ENCODE peak calls at places on chromosomes 7 and 10, in ten cellular contexts. One of them, this sample, is unnamed.

GRCh38 chr7:103940382-103941268 is 48.8 kb downstream of the RELN start:
- DNase-seq in tibial nerve: no peak
- DNase-seq in fibroblast of mammary gland: no peak
- DNase-seq in RWPE2: no peak
- DNase-seq in MM.1S: no peak
- DNase-seq in CD8-positive, alpha-beta T cell: no peak
- DNase-seq in sigmoid colon: no peak
- DNase-seq in AG04450: no peak
- DNase-seq in GM06990: no peak
- DNase-seq in bronchial epithelial cell: no peak
- DNase-seq in this sample: no peak

GRCh38 chr10:104441601-104442000 is 88.0 kb downstream of the CFAP58 start:
- DNase-seq in tibial nerve: no peak
- DNase-seq in bronchial epithelial cell: peak; percentile 83
- DNase-seq in GM06990: no peak
- DNase-seq in sigmoid colon: no peak
- DNase-seq in AG04450: peak; percentile 68
- DNase-seq in RWPE2: no peak
- DNase-seq in CD8-positive, alpha-beta T cell: no peak
- DNase-seq in fibroblast of mammary gland: peak; percentile 98
- DNase-seq in MM.1S: no peak
- DNase-seq in this sample: no peak

GRCh38 chr10:22599048-22599561 is 115.3 kb downstream of the PIP4K2A start:
- DNase-seq in sigmoid colon: no peak
- DNase-seq in fibroblast of mammary gland: peak; percentile 81
- DNase-seq in RWPE2: no peak
- DNase-seq in MM.1S: no peak
- DNase-seq in AG04450: peak; percentile 41
- DNase-seq in bronchial epithelial cell: peak; percentile 74
- DNase-seq in CD8-positive, alpha-beta T cell: no peak
- DNase-seq in GM06990: no peak
- DNase-seq in tibial nerve: no peak
- DNase-seq in this sample: no peak

GRCh38 chr10:74419491-74420466 is 268.8 kb downstream of the ADK start:
- DNase-seq in fibroblast of mammary gland: peak; percentile 43
- DNase-seq in AG04450: no peak
- DNase-seq in GM06990: peak; percentile 46
- DNase-seq in MM.1S: peak; percentile 36
- DNase-seq in sigmoid colon: no peak
- DNase-seq in CD8-positive, alpha-beta T cell: no peak
- DNase-seq in bronchial epithelial cell: peak; percentile 25
- DNase-seq in RWPE2: no peak
- DNase-seq in tibial nerve: no peak
- DNase-seq in this sample: peak; percentile 2

GRCh38 chr7:100829150-100829716 is 1.9 kb upstream of the EPHB4 start:
- DNase-seq in tibial nerve: no peak
- DNase-seq in sigmoid colon: no peak
- DNase-seq in AG04450: no peak
- DNase-seq in CD8-positive, alpha-beta T cell: no peak
- DNase-seq in MM.1S: no peak
- DNase-seq in fibroblast of mammary gland: no peak
- DNase-seq in bronchial epithelial cell: no peak
- DNase-seq in RWPE2: no peak
- DNase-seq in GM06990: no peak
- DNase-seq in this sample: no peak

GRCh38 chr10:86706401-86706841 is 38.1 kb downstream of the LDB3 start:
- DNase-seq in fibroblast of mammary gland: no peak
- DNase-seq in MM.1S: no peak
- DNase-seq in sigmoid colon: peak; percentile 59
- DNase-seq in GM06990: no peak
- DNase-seq in RWPE2: peak; percentile 47
- DNase-seq in bronchial epithelial cell: no peak
- DNase-seq in AG04450: no peak
- DNase-seq in CD8-positive, alpha-beta T cell: no peak
- DNase-seq in tibial nerve: no peak
- DNase-seq in this sample: no peak

GRCh38 chr10:25338271-25338670 is 163.5 kb downstream of the GPR158 start:
- DNase-seq in RWPE2: no peak
- DNase-seq in sigmoid colon: no peak
- DNase-seq in tibial nerve: no peak
- DNase-seq in CD8-positive, alpha-beta T cell: no peak
- DNase-seq in fibroblast of mammary gland: no peak
- DNase-seq in bronchial epithelial cell: no peak
- DNase-seq in MM.1S: no peak
- DNase-seq in GM06990: no peak
- DNase-seq in AG04450: no peak
- DNase-seq in this sample: no peak

GRCh38 chr10:62817763-62818425 is 1.7 kb upstream of the EGR2 start:
- DNase-seq in CD8-positive, alpha-beta T cell: peak; percentile 77
- DNase-seq in MM.1S: peak; percentile 77
- DNase-seq in bronchial epithelial cell: peak; percentile 29
- DNase-seq in GM06990: peak; percentile 88
- DNase-seq in sigmoid colon: peak; percentile 81
- DNase-seq in AG04450: no peak
- DNase-seq in RWPE2: peak; percentile 65
- DNase-seq in fibroblast of mammary gland: peak; percentile 60
- DNase-seq in tibial nerve: peak; percentile 43
- DNase-seq in this sample: no peak

DNA sequence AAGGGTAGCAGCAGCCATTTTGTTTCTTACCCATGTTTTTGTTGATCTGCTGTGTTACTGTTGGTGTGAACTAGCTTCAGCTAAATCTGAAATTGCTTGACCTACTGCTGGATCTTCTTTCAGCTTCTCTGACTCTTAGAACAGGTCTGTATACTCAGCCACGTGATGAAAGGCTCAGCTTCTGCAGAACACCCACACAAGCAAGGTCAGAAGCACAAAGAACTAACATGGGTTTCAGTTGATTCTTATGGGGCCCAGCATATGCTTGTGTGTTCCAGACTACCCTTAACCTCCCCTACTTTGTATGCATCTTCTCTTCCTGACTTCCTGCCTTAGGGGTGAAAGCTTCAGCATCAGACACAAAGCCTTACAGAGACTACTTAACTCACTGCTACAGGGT is 186.8 kb downstream of the HGF start:
- DNase-seq in sigmoid colon: no peak
- DNase-seq in RWPE2: no peak
- DNase-seq in AG04450: no peak
- DNase-seq in bronchial epithelial cell: no peak
- DNase-seq in tibial nerve: no peak
- DNase-seq in GM06990: no peak
- DNase-seq in fibroblast of mammary gland: no peak
- DNase-seq in MM.1S: no peak
- DNase-seq in CD8-positive, alpha-beta T cell: no peak
- DNase-seq in this sample: no peak
- H3K4me3 ChIP-seq in sigmoid colon: no peak overlapping the region
- H3K4me3 ChIP-seq in RWPE2: no peak overlapping the region
- H3K4me3 ChIP-seq in AG04450: no peak overlapping the region
- H3K4me3 ChIP-seq in bronchial epithelial cell: no peak overlapping the region
- H3K4me3 ChIP-seq in tibial nerve: no peak overlapping the region
- H3K4me3 ChIP-seq in GM06990: no peak overlapping the region
- H3K4me3 ChIP-seq in fibroblast of mammary gland: no peak overlapping the region
- H3K4me3 ChIP-seq in MM.1S: no peak overlapping the region
- H3K4me3 ChIP-seq in CD8-positive, alpha-beta T cell: no peak overlapping the region
- H3K4me3 ChIP-seq in this sample: no peak overlapping the region

GRCh38 chr7:149241695-149242094 is 2.2 kb downstream of the ZNF212 start:
- DNase-seq in MM.1S: no peak
- DNase-seq in fibroblast of mammary gland: no peak
- DNase-seq in bronchial epithelial cell: no peak
- DNase-seq in RWPE2: no peak
- DNase-seq in CD8-positive, alpha-beta T cell: no peak
- DNase-seq in AG04450: no peak
- DNase-seq in tibial nerve: no peak
- DNase-seq in GM06990: no peak
- DNase-seq in sigmoid colon: no peak
- DNase-seq in this sample: no peak

GRCh38 chr7:149240637-149241036 is 1.2 kb downstream of the ZNF212 start:
- DNase-seq in CD8-positive, alpha-beta T cell: no peak
- DNase-seq in tibial nerve: no peak
- DNase-seq in MM.1S: no peak
- DNase-seq in sigmoid colon: no peak
- DNase-seq in bronchial epithelial cell: no peak
- DNase-seq in AG04450: no peak
- DNase-seq in fibroblast of mammary gland: no peak
- DNase-seq in GM06990: no peak
- DNase-seq in RWPE2: no peak
- DNase-seq in this sample: no peak

GRCh38 chr7:149238051-149238450 is 1.4 kb upstream of the ZNF212 start:
- DNase-seq in AG04450: no peak
- DNase-seq in bronchial epithelial cell: peak; percentile 91
- DNase-seq in tibial nerve: no peak
- DNase-seq in CD8-positive, alpha-beta T cell: no peak
- DNase-seq in GM06990: no peak
- DNase-seq in RWPE2: no peak
- DNase-seq in fibroblast of mammary gland: peak; percentile 59
- DNase-seq in MM.1S: no peak
- DNase-seq in sigmoid colon: no peak
- DNase-seq in this sample: no peak

GRCh38 chr7:149237502-149237901 is 1.9 kb upstream of the ZNF212 start:
- DNase-seq in GM06990: no peak
- DNase-seq in sigmoid colon: no peak
- DNase-seq in MM.1S: no peak
- DNase-seq in fibroblast of mammary gland: no peak
- DNase-seq in tibial nerve: no peak
- DNase-seq in bronchial epithelial cell: no peak
- DNase-seq in RWPE2: no peak
- DNase-seq in CD8-positive, alpha-beta T cell: no peak
- DNase-seq in AG04450: no peak
- DNase-seq in this sample: no peak

DNA sequence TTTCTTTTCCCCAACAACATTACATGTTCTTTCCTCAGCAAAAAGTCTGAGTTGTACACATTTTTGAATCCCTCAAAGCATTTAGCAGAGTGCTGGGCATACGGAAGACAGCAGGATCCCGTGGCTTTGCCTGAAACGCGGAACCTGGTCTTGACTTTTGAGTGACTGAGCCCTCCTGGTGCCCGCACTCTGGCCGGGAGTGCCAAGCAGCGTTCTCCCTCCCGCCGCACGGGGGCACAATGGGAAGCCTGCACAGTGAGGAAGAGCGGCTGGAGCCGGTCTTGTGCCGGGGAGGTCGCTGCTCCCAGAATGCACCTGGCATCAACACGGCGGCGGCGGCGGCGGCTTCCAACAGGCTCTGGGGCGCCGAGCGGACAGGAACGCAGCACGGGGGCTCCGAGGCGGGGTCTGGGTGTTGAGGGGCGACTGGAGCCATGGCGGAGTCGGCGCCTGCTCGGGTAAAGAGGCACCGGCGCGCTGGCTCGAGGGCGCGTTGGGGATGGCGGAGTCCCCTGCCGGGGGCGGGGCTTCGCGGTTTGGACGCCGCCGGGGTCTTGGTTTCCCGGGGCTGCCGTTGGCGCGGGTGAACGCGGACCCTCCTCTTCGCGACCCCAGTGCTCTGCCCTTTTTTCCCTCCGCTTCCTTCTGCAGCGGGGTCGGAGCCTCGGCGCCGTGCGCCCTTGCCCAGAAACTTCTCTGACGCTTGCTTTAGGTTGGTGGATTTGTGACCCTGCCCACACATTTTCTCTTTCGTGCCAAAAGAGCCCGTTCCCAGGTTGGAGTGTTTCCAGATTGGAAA is at the start of gene ZNF212:
- DNase-seq in CD8-positive, alpha-beta T cell: peak; percentile 92
- DNase-seq in GM06990: peak; percentile 86
- DNase-seq in bronchial epithelial cell: peak; percentile 81
- DNase-seq in RWPE2: peak; percentile 87
- DNase-seq in AG04450: peak; percentile 58
- DNase-seq in fibroblast of mammary gland: peak; percentile 82
- DNase-seq in MM.1S: peak; percentile 98
- DNase-seq in tibial nerve: peak; percentile 79
- DNase-seq in sigmoid colon: peak; percentile 92
- DNase-seq in this sample: peak; percentile 66
- TF ChIP-seq CTCF in CD8-positive, alpha-beta T cell: peak; percentile 85
- TF ChIP-seq CTCF in GM06990: peak; percentile 93
- TF ChIP-seq CTCF in bronchial epithelial cell: peak; percentile 89
- TF ChIP-seq CTCF in RWPE2: peak; percentile 98
- TF ChIP-seq CTCF in AG04450: peak; percentile 83
- TF ChIP-seq CTCF in fibroblast of mammary gland: peak; percentile 78
- TF ChIP-seq CTCF in MM.1S: peak; percentile 99
- TF ChIP-seq CTCF in tibial nerve: peak; percentile 87
- TF ChIP-seq CTCF in sigmoid colon: peak; percentile 74
- TF ChIP-seq CTCF in this sample: peak; percentile 83

DNA sequence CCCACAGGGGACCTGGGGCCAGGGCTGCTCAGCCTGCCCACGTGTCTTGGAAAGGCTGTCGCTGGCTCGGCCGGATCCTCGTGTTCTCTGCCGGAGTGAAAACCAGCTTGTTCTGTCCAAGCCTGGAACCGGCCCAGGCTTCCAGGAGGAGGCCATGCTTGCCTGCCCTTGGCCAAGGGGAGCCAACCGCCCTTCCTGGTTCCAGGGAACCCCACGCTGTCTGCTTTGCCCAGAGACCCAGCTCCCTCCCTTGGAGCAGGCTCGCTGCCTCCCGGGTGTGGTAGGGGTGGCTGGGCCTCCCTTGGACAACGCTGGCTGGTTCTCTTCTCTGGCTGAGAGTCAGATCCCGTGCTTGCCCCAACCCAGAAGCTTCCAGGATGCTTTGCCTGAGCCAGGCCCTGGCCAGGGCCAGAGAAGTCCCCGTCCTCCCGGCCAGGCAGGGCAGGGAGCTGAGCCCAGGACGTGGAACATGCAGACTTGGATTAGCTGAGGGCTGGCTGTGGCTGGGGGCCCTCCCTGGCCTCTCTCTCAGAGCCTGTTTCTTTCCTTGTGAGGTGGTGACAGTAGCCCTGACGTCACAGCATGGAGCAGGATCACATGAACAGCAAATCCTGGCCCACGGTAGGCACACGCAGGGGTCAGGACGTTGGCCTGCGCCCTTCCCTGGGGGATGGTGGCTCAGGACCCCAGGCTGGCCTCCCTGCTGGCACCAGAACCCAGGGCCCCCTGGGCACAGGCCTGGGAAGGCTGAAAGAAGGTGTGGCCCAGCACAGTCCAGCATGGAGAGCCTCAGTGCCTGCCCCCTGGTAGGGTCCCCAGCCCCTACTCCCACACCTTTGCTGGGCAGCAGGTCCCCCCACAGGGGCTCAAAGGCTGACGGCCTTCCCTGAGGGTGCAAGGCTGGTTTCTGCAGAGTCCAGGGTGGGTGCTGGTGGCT is 67.5 kb downstream of the PWWP2B start:
- DNase-seq in CD8-positive, alpha-beta T cell: no peak
- DNase-seq in fibroblast of mammary gland: peak; percentile 44
- DNase-seq in RWPE2: no peak
- DNase-seq in AG04450: no peak
- DNase-seq in tibial nerve: peak; percentile 83
- DNase-seq in bronchial epithelial cell: no peak
- DNase-seq in sigmoid colon: peak; percentile 98
- DNase-seq in GM06990: no peak
- DNase-seq in MM.1S: no peak
- DNase-seq in this sample: no peak
- H3K4me3 ChIP-seq in CD8-positive, alpha-beta T cell: no peak overlapping the region
- H3K4me3 ChIP-seq in fibroblast of mammary gland: no peak overlapping the region
- H3K4me3 ChIP-seq in RWPE2: no peak overlapping the region
- H3K4me3 ChIP-seq in AG04450: no peak overlapping the region
- H3K4me3 ChIP-seq in tibial nerve: no peak overlapping the region
- H3K4me3 ChIP-seq in bronchial epithelial cell: no peak overlapping the region
- H3K4me3 ChIP-seq in sigmoid colon: no peak overlapping the region
- H3K4me3 ChIP-seq in GM06990: no peak overlapping the region
- H3K4me3 ChIP-seq in MM.1S: no peak overlapping the region
- H3K4me3 ChIP-seq in this sample: no peak overlapping the region

GRCh38 chr7:74059681-74060588 is 23.7 kb upstream of the LIMK1 start:
- DNase-seq in AG04450: no peak
- DNase-seq in bronchial epithelial cell: peak; percentile 69
- DNase-seq in MM.1S: no peak
- DNase-seq in tibial nerve: no peak
- DNase-seq in fibroblast of mammary gland: no peak
- DNase-seq in CD8-positive, alpha-beta T cell: no peak
- DNase-seq in sigmoid colon: no peak
- DNase-seq in RWPE2: peak; percentile 87
- DNase-seq in GM06990: no peak
- DNase-seq in this sample: no peak

GRCh38 chr7:74057987-74058386 is 25.6 kb upstream of the LIMK1 start:
- DNase-seq in sigmoid colon: no peak
- DNase-seq in CD8-positive, alpha-beta T cell: no peak
- DNase-seq in RWPE2: no peak
- DNase-seq in MM.1S: no peak
- DNase-seq in bronchial epithelial cell: no peak
- DNase-seq in tibial nerve: no peak
- DNase-seq in AG04450: no peak
- DNase-seq in GM06990: no peak
- DNase-seq in fibroblast of mammary gland: no peak
- DNase-seq in this sample: no peak

GRCh38 chr7:74058486-74058885 is 25.1 kb upstream of the LIMK1 start:
- DNase-seq in tibial nerve: no peak
- DNase-seq in CD8-positive, alpha-beta T cell: no peak
- DNase-seq in bronchial epithelial cell: no peak
- DNase-seq in AG04450: no peak
- DNase-seq in sigmoid colon: no peak
- DNase-seq in MM.1S: no peak
- DNase-seq in RWPE2: no peak
- DNase-seq in GM06990: no peak
- DNase-seq in fibroblast of mammary gland: no peak
- DNase-seq in this sample: no peak

GRCh38 chr7:74057216-74057925 is 26.2 kb upstream of the LIMK1 start:
- DNase-seq in fibroblast of mammary gland: no peak
- DNase-seq in sigmoid colon: no peak
- DNase-seq in AG04450: no peak
- DNase-seq in tibial nerve: no peak
- DNase-seq in CD8-positive, alpha-beta T cell: no peak
- DNase-seq in MM.1S: no peak
- DNase-seq in bronchial epithelial cell: no peak
- DNase-seq in GM06990: no peak
- DNase-seq in RWPE2: no peak
- DNase-seq in this sample: no peak

DNA sequence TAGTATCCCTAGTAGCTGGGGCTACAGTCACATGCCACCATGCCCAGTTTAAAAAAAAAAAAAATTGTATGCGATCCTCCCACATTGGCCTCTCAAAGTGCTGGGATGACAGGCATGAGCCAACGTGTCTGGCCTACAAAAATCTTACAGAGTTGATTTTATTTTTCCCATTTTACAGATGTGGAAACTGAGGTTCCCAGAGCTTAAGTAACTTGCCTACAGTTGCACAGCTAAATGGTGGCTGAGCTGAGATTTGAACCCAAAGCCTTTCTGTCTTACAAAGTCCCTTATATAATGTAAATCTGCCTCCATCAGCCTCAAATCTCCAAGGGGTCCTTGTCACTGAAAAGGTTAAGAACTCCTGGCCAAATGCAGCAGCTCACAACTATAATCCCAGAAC is 24.6 kb upstream of the LIMK1 start:
- DNase-seq in sigmoid colon: no peak
- DNase-seq in GM06990: no peak
- DNase-seq in bronchial epithelial cell: no peak
- DNase-seq in RWPE2: no peak
- DNase-seq in AG04450: no peak
- DNase-seq in fibroblast of mammary gland: no peak
- DNase-seq in CD8-positive, alpha-beta T cell: no peak
- DNase-seq in tibial nerve: no peak
- DNase-seq in MM.1S: no peak
- DNase-seq in this sample: no peak
- TF ChIP-seq CTCF in sigmoid colon: no peak
- TF ChIP-seq CTCF in GM06990: no peak
- TF ChIP-seq CTCF in bronchial epithelial cell: no peak
- TF ChIP-seq CTCF in RWPE2: no peak
- TF ChIP-seq CTCF in AG04450: no peak
- TF ChIP-seq CTCF in fibroblast of mammary gland: no peak
- TF ChIP-seq CTCF in CD8-positive, alpha-beta T cell: no peak
- TF ChIP-seq CTCF in tibial nerve: no peak
- TF ChIP-seq CTCF in MM.1S: no peak
- TF ChIP-seq CTCF in this sample: no peak

This sample was measured in GM12864.